ENCODE peak calls at places on chromosomes 7 and 10, in ten cellular contexts. Q is colonic mucosa, M is Peyer's patch, R is pancreas, L is Panc1, Z is brain microvascular endothelial cell, S is WERI-Rb-1, W is AG04450, E is substantia nigra, I is keratinocyte. F is an unnamed sample.

GRCh38 chr10:70477661-70478162 is 855 bp upstream of the PALD1 start:
- DNase-seq in Q (no peak), M (no peak), R (peak; percentile 41), L (no peak), Z (no peak), S (no peak), W (no peak), E (no peak), I (peak; percentile 68), F (no peak)

GRCh38 chr7:30347226-30348082 is 63.1 kb downstream of the ZNRF2 start:
- DNase-seq in Q (no peak), M (no peak), R (no peak), L (no peak), Z (no peak), S (no peak), W (no peak), E (no peak), I (no peak), F (no peak)

GRCh38 chr7:12257582-12257981 is 46.5 kb downstream of the TMEM106B start:
- DNase-seq in Q (no peak), M (no peak), R (no peak), L (no peak), Z (peak; percentile 36), S (no peak), W (no peak), E (no peak), I (no peak), F (no peak)

GRCh38 chr7:127250312-127251047 is 2.3 kb downstream of the GRM8 start:
- DNase-seq in Q (no peak), M (no peak), R (no peak), L (no peak), Z (no peak), S (no peak), W (no peak), E (no peak), I (no peak), F (no peak)

GRCh38 chr10:133162910-133163856 is 3.2 kb downstream of the KNDC1 start:
- DNase-seq in Q (no peak), M (no peak), R (no peak), L (no peak), Z (no peak), S (peak; percentile 4), W (no peak), E (no peak), I (no peak), F (no peak)

GRCh38 chr10:17923728-17924127 is 28.0 kb upstream of the SLC39A12 start:
- DNase-seq in Q (peak; percentile 31), M (no peak), R (peak; percentile 32), L (no peak), Z (peak; percentile 72), S (no peak), W (peak; percentile 87), E (no peak), I (peak; percentile 85), F (no peak)

GRCh38 chr10:58967551-58968418 is 208.7 kb upstream of the PHYHIPL start:
- DNase-seq in Q (no peak), M (peak; percentile 76), R (peak; percentile 70), L (no peak), Z (no peak), S (peak; percentile 20), W (no peak), E (peak; percentile 34), I (no peak), F (peak; percentile 34)

GRCh38 chr7:55306331-55306730 is 58.8 kb upstream of the LANCL2 start:
- DNase-seq in Q (no peak), M (no peak), R (no peak), L (no peak), Z (no peak), S (no peak), W (no peak), E (no peak), I (no peak), F (no peak)

GRCh38 chr7:12949060-12950045 is 261.9 kb downstream of the ARL4A start:
- DNase-seq in Q (no peak), M (no peak), R (no peak), L (no peak), Z (no peak), S (no peak), W (no peak), E (no peak), I (no peak), F (no peak)

GRCh38 chr7:47576031-47576908 is 5.6 kb downstream of the TNS3 start:
- DNase-seq in Q (peak; percentile 89), M (peak; percentile 77), R (peak; percentile 81), L (no peak), Z (no peak), S (no peak), W (no peak), E (no peak), I (no peak), F (peak; percentile 67)

GRCh38 chr7:104450861-104451260 is 122.5 kb downstream of the LHFPL3 start:
- DNase-seq in Q (no peak), M (no peak), R (no peak), L (no peak), Z (no peak), S (no peak), W (no peak), E (no peak), I (no peak), F (no peak)

GRCh38 chr7:26590709-26591108 is 273.7 kb downstream of the SKAP2 start:
- DNase-seq in Q (no peak), M (no peak), R (no peak), L (no peak), Z (no peak), S (no peak), W (no peak), E (no peak), I (no peak), F (no peak)

GRCh38 chr10:60238408-60239100 is 151.1 kb downstream of the ANK3 start:
- DNase-seq in Q (no peak), M (no peak), R (peak; percentile 24), L (peak; percentile 15), Z (peak; percentile 4), S (no peak), W (peak; percentile 30), E (no peak), I (no peak), F (no peak)

GRCh38 chr10:93065675-93066543 is 5.3 kb downstream of the CYP26C1 start:
- DNase-seq in Q (no peak), M (no peak), R (no peak), L (no peak), Z (no peak), S (no peak), W (no peak), E (no peak), I (no peak), F (no peak)

GRCh38 chr7:462173-463103 is 57.2 kb downstream of the PDGFA start:
- DNase-seq in Q (no peak), M (no peak), R (no peak), L (no peak), Z (no peak), S (no peak), W (no peak), E (no peak), I (no peak), F (peak; percentile 25)

GRCh38 chr7:134186022-134186421 is 58.9 kb downstream of the LRGUK start:
- DNase-seq in Q (no peak), M (no peak), R (no peak), L (no peak), Z (peak; percentile 18), S (no peak), W (peak; percentile 29), E (no peak), I (no peak), F (no peak)

GRCh38 chr10:105370697-105371096 is 729.6 kb downstream of the SORCS3 start:
- DNase-seq in Q (no peak), M (no peak), R (no peak), L (no peak), Z (no peak), S (no peak), W (no peak), E (no peak), I (no peak), F (no peak)

GRCh38 chr10:95837783-95838182 is 70.0 kb upstream of the CC2D2B start:
- DNase-seq in Q (no peak), M (no peak), R (peak; percentile 33), L (no peak), Z (no peak), S (no peak), W (no peak), E (no peak), I (no peak), F (no peak)
- H3K27ac ChIP-seq in Q (no peak overlapping the region), M (no peak overlapping the region), R (no peak overlapping the region), L (no peak overlapping the region), Z (no peak overlapping the region), S (no peak overlapping the region), W (no peak overlapping the region), E (no peak overlapping the region), I (no peak overlapping the region), F (peak overlapping the region; percentile 19)

DNA sequence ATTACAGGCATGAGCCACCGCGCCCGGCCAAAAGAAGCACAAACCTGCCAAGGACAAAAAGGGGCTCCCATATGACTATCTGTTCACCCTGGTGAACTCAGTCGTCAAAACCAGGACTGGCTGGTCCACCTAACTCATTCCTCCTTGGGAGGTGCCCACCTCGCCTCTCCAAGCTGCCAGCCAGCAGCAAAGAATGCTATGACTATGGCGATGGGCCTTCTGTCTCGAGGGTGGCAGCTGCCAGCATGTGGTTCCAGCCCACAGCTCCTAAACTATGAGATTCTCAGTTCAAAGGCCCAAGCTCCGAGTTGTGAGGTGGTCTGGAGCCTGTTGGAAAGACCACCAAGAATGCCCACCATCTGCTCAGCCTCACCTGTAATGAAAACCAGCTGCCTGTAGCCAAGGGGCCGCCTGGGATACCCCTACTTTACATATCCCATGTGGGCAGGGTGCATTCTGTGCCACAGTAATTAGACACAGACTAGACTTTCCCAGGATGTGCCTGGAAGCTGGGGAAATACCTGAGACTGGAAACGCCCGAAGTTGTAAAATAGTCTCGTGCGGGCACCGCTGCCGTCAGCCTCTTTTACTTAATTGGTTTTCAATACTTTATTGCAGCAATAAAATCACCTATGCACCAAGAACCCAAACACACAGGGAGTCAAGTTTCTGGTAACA is 71.1 kb downstream of the ZRANB1 start:
- DNase-seq in Q (no peak), M (no peak), R (no peak), L (no peak), Z (no peak), S (no peak), W (no peak), E (no peak), I (no peak), F (no peak)
- H3K27ac ChIP-seq in Q (peak overlapping the region; percentile 9), M (peak overlapping the region; percentile 40), R (no peak overlapping the region), L (no peak overlapping the region), Z (no peak overlapping the region), S (no peak overlapping the region), W (no peak overlapping the region), E (no peak overlapping the region), I (no peak overlapping the region), F (no peak overlapping the region)

DNA sequence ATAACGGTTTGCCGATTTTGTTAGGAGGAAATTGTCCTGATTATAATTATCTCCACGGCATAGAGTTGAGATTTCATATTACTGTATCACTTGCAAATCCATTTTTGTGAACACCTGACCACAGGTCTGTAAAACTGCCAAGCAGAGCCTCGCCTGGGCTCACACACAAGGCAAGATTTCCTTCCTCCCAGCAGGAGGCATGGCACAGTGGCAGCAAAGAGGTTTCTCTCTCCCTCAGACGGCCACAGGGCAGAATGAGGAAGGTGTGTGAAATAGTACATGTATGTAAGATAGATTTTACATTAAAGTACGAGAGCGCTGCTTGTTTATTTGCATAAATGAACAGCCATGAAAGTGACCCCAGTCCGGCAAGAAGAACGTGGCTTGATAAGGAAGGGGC is 130.1 kb downstream of the CELF2 start:
- DNase-seq in Q (no peak), M (no peak), R (no peak), L (no peak), Z (no peak), S (no peak), W (no peak), E (no peak), I (no peak), F (peak; percentile 53)
- H3K27ac ChIP-seq in Q (no peak overlapping the region), M (peak overlapping the region; percentile 61), R (no peak overlapping the region), L (no peak overlapping the region), Z (no peak overlapping the region), S (no peak overlapping the region), W (no peak overlapping the region), E (no peak overlapping the region), I (no peak overlapping the region), F (no peak overlapping the region)

GRCh38 chr10:5628798-5629788 is 37.3 kb downstream of the ASB13 start:
- DNase-seq in Q (no peak), M (no peak), R (no peak), L (no peak), Z (no peak), S (no peak), W (peak; percentile 18), E (no peak), I (no peak), F (peak; percentile 16)
- H3K27ac ChIP-seq in Q (peak overlapping the region; percentile 47), M (peak overlapping the region; percentile 1), R (peak overlapping the region; percentile 88), L (no peak overlapping the region), Z (no peak overlapping the region), S (no peak overlapping the region), W (peak overlapping the region; percentile 52), E (no peak overlapping the region), I (no peak overlapping the region), F (no peak overlapping the region)